ENCODE peak calls at places on chromosomes 11 and 22, in four cellular contexts. D, K, Q and W are unnamed samples.

GRCh38 chr11:4093519-4094347 is 866 bp upstream of the RRM1 start:
- DNase-seq in K (no peak), D (no peak), Q (no peak), W (no peak)

GRCh38 chr22:27380826-27381225 is 420.7 kb downstream of the MN1 start:
- DNase-seq in D (no peak), K (no peak), Q (no peak), W (no peak)

GRCh38 chr11:6778518-6778917 is 4.3 kb upstream of the OR2AG1 start:
- DNase-seq in K (no peak), Q (no peak), D (peak), W (no peak)

GRCh38 chr11:119319702-119320592 is 3.0 kb upstream of the MCAM start:
- DNase-seq in D (no peak), Q (no peak), K (no peak), W (no peak)

GRCh38 chr22:47233316-47234243 is 471.1 kb downstream of the TBC1D22A start:
- DNase-seq in Q (no peak), K (no peak), D (no peak), W (no peak)

GRCh38 chr22:19986410-19987341 is 29.9 kb downstream of the ARVCF start:
- DNase-seq in Q (no peak), K (peak), D (peak), W (peak)

GRCh38 chr11:61057615-61058014 is 44.7 kb upstream of the CD5 start:
- DNase-seq in Q (no peak), K (no peak), D (no peak), W (no peak)

GRCh38 chr11:47847892-47848635 is at the start of gene NUP160:
- DNase-seq in Q (no peak), D (peak), K (peak), W (peak)

GRCh38 chr22:48934446-48934845 is 893.2 kb downstream of the BRD1 start:
- DNase-seq in Q (no peak), D (peak), K (no peak), W (no peak)

GRCh38 chr11:46755962-46756361 is 36.9 kb downstream of the F2 start:
- DNase-seq in K (no peak), Q (no peak), D (no peak), W (no peak)

GRCh38 chr11:33904128-33904527 is 12.3 kb upstream of the LMO2 start:
- DNase-seq in Q (no peak), K (no peak), D (no peak), W (no peak)

GRCh38 chr22:30239421-30240405 is 6.8 kb downstream of the LIF start:
- DNase-seq in K (no peak), D (no peak), Q (no peak), W (no peak)

GRCh38 chr11:126917531-126918204 is 82.9 kb downstream of the KIRREL3 start:
- DNase-seq in Q (peak), D (peak), K (no peak), W (no peak)

GRCh38 chr22:38792833-38793232 is 1.1 kb downstream of the DNAL4 start:
- DNase-seq in K (no peak), Q (no peak), D (no peak), W (no peak)

GRCh38 chr22:46233231-46233630 is 16.9 kb downstream of the CDPF1 start:
- DNase-seq in K (peak), D (peak), Q (no peak), W (peak)

GRCh38 chr11:121722431-121723256 is 269.9 kb upstream of the SORL1-AS1 start:
- DNase-seq in Q (no peak), D (no peak), K (peak), W (peak)

GRCh38 chr22:38034278-38034882 is 22.8 kb upstream of the PICK1 start:
- DNase-seq in D (peak), Q (no peak), K (no peak), W (peak)

GRCh38 chr11:60971520-60971919 is at the start of gene CD6:
- DNase-seq in Q (no peak), K (no peak), D (no peak), W (no peak)

GRCh38 chr11:108906329-108906728 is 241.5 kb downstream of the DDX10 start:
- DNase-seq in K (no peak), D (no peak), Q (no peak), W (no peak)